ENCODE peak calls at places on chromosomes 1 and 21, in five cellular contexts. G is stomach, A is HCT116, V is K562, D is sigmoid colon. K is an unnamed sample.

GRCh38 chr1:231899713-231900112 is 273.1 kb downstream of the DISC1 start:
- DNase-seq in D (no peak), V (no peak), G (no peak), A (no peak), K (no peak)

GRCh38 chr1:40746344-40747090 is 37.1 kb upstream of the KCNQ4 start:
- DNase-seq in G (no peak), A (no peak), V (no peak), D (no peak), K (no peak)

GRCh38 chr1:177171536-177172123 is 872 bp downstream of the BRINP2 start:
- DNase-seq in G (no peak), D (no peak), V (no peak), A (no peak), K (no peak)

GRCh38 chr1:167161242-167161641 is 59.4 kb upstream of the POU2F1 start:
- DNase-seq in A (peak; percentile 49), D (no peak), G (no peak), V (no peak), K (no peak)

GRCh38 chr1:7149080-7149838 is 364.0 kb downstream of the CAMTA1 start:
- DNase-seq in D (no peak), A (no peak), G (peak; percentile 85), V (no peak), K (no peak)

GRCh38 chr1:50959303-50959912 is 659 bp downstream of the FAF1 start:
- DNase-seq in V (peak; percentile 34), D (peak; percentile 72), G (no peak), A (no peak), K (peak; percentile 24)

GRCh38 chr1:116268211-116268610 is 104.8 kb upstream of the ATP1A1 start:
- DNase-seq in D (no peak), G (peak; percentile 59), A (no peak), V (no peak), K (peak; percentile 80)

GRCh38 chr1:97190326-97190725 is 468.7 kb downstream of the PTBP2 start:
- DNase-seq in A (no peak), G (no peak), D (no peak), V (no peak), K (no peak)

GRCh38 chr1:113874017-113874879 is 2.7 kb upstream of the PTPN22 start:
- DNase-seq in D (no peak), A (peak; percentile 41), V (peak; percentile 45), G (no peak), K (no peak)

GRCh38 chr1:54275349-54275748 is 75.4 kb downstream of the MRPL37 start:
- DNase-seq in A (no peak), D (peak; percentile 91), G (peak; percentile 72), V (no peak), K (peak; percentile 74)

GRCh38 chr1:45507195-45507594 is 7.1 kb downstream of the MMACHC start:
- DNase-seq in D (no peak), G (no peak), A (no peak), V (no peak), K (no peak)

GRCh38 chr1:10662090-10662688 is 134.3 kb downstream of the CASZ1 start:
- DNase-seq in V (no peak), D (no peak), A (no peak), G (no peak), K (no peak)

GRCh38 chr21:42460391-42461184 is 35.4 kb downstream of the RSPH1 start:
- DNase-seq in A (no peak), V (no peak), G (no peak), D (no peak), K (no peak)

GRCh38 chr21:33411949-33412430 is 8.8 kb downstream of the IFNGR2 start:
- DNase-seq in V (no peak), D (no peak), A (no peak), G (peak; percentile 56), K (no peak)

GRCh38 chr1:229529639-229530038 is 21.5 kb upstream of the NUP133 start:
- DNase-seq in G (no peak), D (no peak), V (no peak), A (no peak), K (no peak)

GRCh38 chr1:218467101-218467728 is 122.1 kb downstream of the TGFB2 start:
- DNase-seq in G (no peak), V (no peak), A (no peak), D (no peak), K (no peak)

GRCh38 chr1:7432102-7432895 is 338.8 kb upstream of the VAMP3 start:
- DNase-seq in V (no peak), G (no peak), D (no peak), A (no peak), K (no peak)

DNA sequence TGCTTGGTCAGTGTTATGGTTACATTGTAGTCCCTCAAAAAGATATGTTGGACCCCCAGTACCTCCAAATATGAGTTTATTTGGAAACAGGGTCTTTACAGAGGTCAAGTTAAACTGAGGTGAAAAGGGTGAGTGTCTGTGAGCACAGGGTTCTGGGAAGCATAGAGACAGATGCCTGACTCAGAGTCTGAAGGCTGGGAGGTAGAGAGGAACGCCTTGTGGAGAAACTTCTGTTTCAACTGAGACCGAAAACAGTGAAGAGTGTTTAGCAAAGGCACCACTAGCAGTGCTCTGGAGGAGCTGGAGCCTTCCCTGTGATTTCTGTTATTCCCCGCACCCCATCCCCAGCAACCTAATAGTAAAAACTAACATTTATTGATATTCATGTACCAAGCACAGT is 65.2 kb upstream of the LRRC8D start:
- DNase-seq in D (no peak), A (no peak), V (no peak), G (no peak), K (no peak)
- H3K4me1 ChIP-seq in D (no peaks in the 10 kb centered on the region), A (no peaks in the 10 kb centered on the region), V (no peaks in the 10 kb centered on the region), G (no peaks in the 10 kb centered on the region), K (no peaks in the 10 kb centered on the region)

DNA sequence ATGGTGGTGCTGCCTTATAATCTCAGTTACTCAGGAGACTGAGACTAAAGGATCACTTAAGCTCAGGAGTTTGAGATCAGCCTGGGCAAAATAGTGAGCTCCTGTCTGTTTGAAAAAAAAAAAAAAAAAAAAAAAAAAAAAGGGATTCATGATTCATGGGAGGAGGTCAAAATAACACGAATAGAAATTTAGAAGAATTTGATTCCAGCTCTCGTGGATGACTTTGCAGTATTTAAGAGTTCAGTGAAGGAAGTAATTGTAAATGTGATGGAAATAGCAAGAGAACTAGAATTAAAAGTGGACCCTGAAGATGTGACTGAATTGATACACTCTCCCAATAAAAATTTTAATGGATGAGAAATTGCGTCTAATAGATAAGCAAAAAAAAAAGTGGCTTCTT is 15.8 kb downstream of the AUNIP start:
- DNase-seq in V (no peak), G (no peak), D (no peak), A (no peak), K (no peak)
- TF ChIP-seq POLR2AphosphoS5 in V (no peak), G (no peak), D (no peak), A (no peak), K (no peak)

GRCh38 chr1:23905461-23906025 is 7.6 kb downstream of the CNR2 start:
- DNase-seq in G (no peak), V (no peak), D (no peak), A (no peak), K (no peak)
- H3K4me1 ChIP-seq in G (peaks cover 11% of the 10 kb centered on the region), V (peaks cover 17% of the 10 kb centered on the region), D (peaks cover 7% of the 10 kb centered on the region), A (peaks cover 3% of the 10 kb centered on the region), K (no peaks in the 10 kb centered on the region)

GRCh38 chr1:22052115-22053017 is at the start of gene CDC42:
- DNase-seq in A (peak; percentile 86), D (peak; percentile 99), V (peak; percentile 98), G (peak; percentile 98), K (peak; percentile 97)
- TF ChIP-seq POLR2AphosphoS5 in A (peak; percentile 96), D (peak; percentile 99), V (peak; percentile 97), G (peak; percentile 100), K (peak; percentile 98)

GRCh38 chr21:45480701-45481500 is 61.3 kb downstream of the SLC19A1 start:
- DNase-seq in V (no peak), D (no peak), G (no peak), A (no peak), K (no peak)
- H3K4me1 ChIP-seq in V (peaks cover 72% of the 10 kb centered on the region), D (peaks cover 17% of the 10 kb centered on the region), G (peaks cover 15% of the 10 kb centered on the region), A (no peaks in the 10 kb centered on the region), K (no peaks in the 10 kb centered on the region)